ENCODE peak calls at places on chromosomes 6 and 20, in eight cellular contexts. J is endodermal cell, E is vagina, N is GM23338, P is sigmoid colon, W is body of pancreas, Q is PC-3, M is psoas muscle. C is an unnamed sample.
A peak's percentile ranks its signal among the peaks of the same experiment; 100 is the strongest.

GRCh38 chr6:107637914-107638313 is 148.0 kb downstream of the SOBP start:
- DNase-seq in J (no peak), E (no peak), N (no peak), P (no peak), W (no peak), Q (no peak), M (no peak), C (no peak)

GRCh38 chr6:139825935-139826374 is 451.5 kb upstream of the CITED2 start:
- DNase-seq in J (no peak), E (no peak), N (no peak), P (no peak), W (no peak), Q (no peak), M (no peak), C (no peak)

GRCh38 chr6:13990830-13991229 is 66.1 kb downstream of the RNF182 start:
- DNase-seq in J (no peak), E (no peak), N (no peak), P (no peak), W (no peak), Q (no peak), M (no peak), C (no peak)

GRCh38 chr20:63061051-63061531 is 54.3 kb upstream of the BHLHE23 start:
- DNase-seq in J (peak; percentile 30), E (no peak), N (no peak), P (peak; percentile 34), W (no peak), Q (no peak), M (no peak), C (no peak)

GRCh38 chr6:43763812-43764522 is 6.0 kb upstream of the VEGFA start:
- DNase-seq in J (no peak), E (no peak), N (no peak), P (peak; percentile 22), W (no peak), Q (no peak), M (no peak), C (no peak)

GRCh38 chr6:155447949-155448348 is 7.7 kb downstream of the NOX3 start:
- DNase-seq in J (no peak), E (no peak), N (no peak), P (no peak), W (no peak), Q (no peak), M (no peak), C (no peak)

GRCh38 chr6:87281426-87281825 is 41.0 kb upstream of the SMIM8 start:
- DNase-seq in J (no peak), E (no peak), N (peak; percentile 13), P (no peak), W (no peak), Q (no peak), M (no peak), C (no peak)

GRCh38 chr6:144012534-144012933 is 4.5 kb upstream of the PLAGL1 start:
- DNase-seq in J (no peak), E (no peak), N (no peak), P (no peak), W (no peak), Q (peak; percentile 58), M (no peak), C (no peak)

GRCh38 chr6:158649289-158650143 is at the start of gene SYTL3:
- DNase-seq in J (peak; percentile 31), E (no peak), N (no peak), P (peak; percentile 70), W (peak; percentile 75), Q (no peak), M (no peak), C (peak; percentile 55)

DNA sequence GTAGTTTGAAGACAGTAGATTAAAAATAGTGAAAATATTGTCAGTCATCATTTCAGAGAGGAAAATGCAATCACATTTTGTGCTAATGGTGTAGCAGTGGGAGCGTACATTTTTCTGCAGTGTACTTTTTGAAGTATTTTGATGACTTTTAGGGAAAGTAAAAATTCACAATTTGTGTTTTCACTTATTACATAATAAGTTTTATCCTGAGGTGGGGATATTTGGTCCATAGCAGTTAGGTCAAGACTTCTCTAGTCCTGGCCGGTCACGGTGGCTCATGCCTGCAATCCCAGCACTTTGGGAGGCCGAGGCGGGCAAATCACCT is 122.3 kb downstream of the SASH1 start:
- DNase-seq in J (no peak), E (no peak), N (no peak), P (no peak), W (no peak), Q (no peak), M (no peak), C (no peak)
- H3K27ac ChIP-seq in J (no peak overlapping the region), E (peak overlapping the region; percentile 65), N (no peak overlapping the region), P (no peak overlapping the region), W (no peak overlapping the region), Q (no peak overlapping the region), M (no peak overlapping the region), C (no peak overlapping the region)

DNA sequence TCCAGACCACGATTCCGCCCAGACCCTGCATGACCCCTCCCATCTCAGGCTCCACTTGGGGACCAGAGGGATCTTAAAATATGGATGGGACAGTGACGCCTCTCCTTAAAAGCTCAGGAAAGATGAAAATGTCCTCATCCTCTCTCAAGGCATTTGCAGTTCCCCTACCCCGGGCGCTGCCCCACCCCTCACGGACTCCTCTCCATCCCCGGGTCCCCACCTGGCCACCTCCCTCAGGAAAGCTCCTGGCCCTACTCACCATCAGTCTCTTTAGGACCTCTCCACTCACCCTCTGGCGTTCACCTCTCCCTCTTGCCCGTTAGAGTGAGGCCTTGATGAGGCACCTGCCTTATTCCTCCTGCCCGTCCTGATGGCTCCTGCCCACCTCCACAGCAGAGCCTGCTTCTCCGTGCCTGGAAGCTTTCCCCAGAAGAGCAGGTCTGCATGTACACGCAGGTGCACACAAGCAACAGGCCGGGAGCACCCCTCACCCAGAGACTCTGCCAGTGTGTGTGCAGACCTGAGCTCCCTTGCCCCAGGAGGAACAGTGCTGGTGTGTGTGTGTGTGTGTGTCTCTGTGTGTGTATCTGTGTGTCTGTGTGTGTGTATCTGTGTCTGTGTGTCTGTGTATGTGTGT is 105.6 kb upstream of the NXT1 start:
- DNase-seq in J (no peak), E (peak; percentile 70), N (no peak), P (no peak), W (no peak), Q (no peak), M (no peak), C (no peak)
- H3K4me1 ChIP-seq in J (peaks cover 2% of the 10 kb centered on the region), E (peaks cover 7% of the 10 kb centered on the region), N (no peaks in the 10 kb centered on the region), P (no peaks in the 10 kb centered on the region), W (no peaks in the 10 kb centered on the region), Q (no peaks in the 10 kb centered on the region), M (peaks cover 5% of the 10 kb centered on the region), C (no peaks in the 10 kb centered on the region)

GRCh38 chr20:50569864-50570836 is 60.0 kb downstream of the PTPN1 start:
- DNase-seq in J (peak; percentile 78), E (no peak), N (peak; percentile 72), P (no peak), W (no peak), Q (peak; percentile 40), M (no peak), C (no peak)
- TF ChIP-seq CTCF in J (peak; percentile 74), E (no peak), N (peak; percentile 65), P (no peak), W (no peak), Q (peak; percentile 61), M (no peak), C (no peak)

GRCh38 chr20:58129736-58130135 is 98.7 kb downstream of the ANKRD60 start:
- DNase-seq in J (no peak), E (no peak), N (no peak), P (no peak), W (no peak), Q (no peak), M (no peak), C (no peak)
- H3K27ac ChIP-seq in J (peak overlapping the region; percentile 60), E (no peak overlapping the region), N (no peak overlapping the region), P (peak overlapping the region; percentile 44), W (no peak overlapping the region), Q (no peak overlapping the region), M (no peak overlapping the region), C (no peak overlapping the region)

DNA sequence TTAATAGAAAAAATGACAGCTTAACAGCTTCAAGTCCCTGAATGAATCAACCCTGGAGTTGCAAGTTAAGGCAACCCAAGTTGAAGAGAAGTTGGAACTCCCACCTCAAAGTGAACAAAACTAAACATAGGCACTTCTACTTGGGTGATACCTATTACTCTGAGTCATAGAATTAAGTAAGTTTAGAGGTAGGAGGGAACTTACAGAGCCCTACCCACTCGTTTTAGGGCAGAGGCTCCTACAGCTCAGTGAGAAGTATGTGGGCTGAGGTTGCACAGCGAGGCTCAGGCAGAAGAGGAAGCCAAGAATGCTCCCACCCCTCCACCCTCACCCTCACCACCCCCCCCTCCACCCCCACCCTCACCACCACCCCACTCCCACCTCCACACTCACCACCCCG is 42.2 kb downstream of the NFATC2 start:
- DNase-seq in J (peak; percentile 31), E (no peak), N (no peak), P (no peak), W (peak; percentile 22), Q (peak; percentile 44), M (no peak), C (no peak)
- H3K4me1 ChIP-seq in J (no peaks in the 10 kb centered on the region), E (peaks cover 18% of the 10 kb centered on the region), N (peaks cover 8% of the 10 kb centered on the region), P (peaks cover 9% of the 10 kb centered on the region), W (no peaks in the 10 kb centered on the region), Q (no peaks in the 10 kb centered on the region), M (peaks cover 9% of the 10 kb centered on the region), C (no peaks in the 10 kb centered on the region)

GRCh38 chr20:47784256-47784598 is 1.1 kb downstream of the SULF2 start:
- DNase-seq in J (no peak), E (no peak), N (no peak), P (no peak), W (no peak), Q (no peak), M (no peak), C (no peak)

GRCh38 chr20:47784599-47785320 is 521 bp downstream of the SULF2 start:
- DNase-seq in J (peak; percentile 77), E (no peak), N (peak; percentile 69), P (no peak), W (no peak), Q (peak; percentile 74), M (peak; percentile 36), C (peak; percentile 43)

GRCh38 chr20:47781631-47782030 is 3.6 kb downstream of the SULF2 start:
- DNase-seq in J (no peak), E (no peak), N (no peak), P (no peak), W (no peak), Q (no peak), M (no peak), C (no peak)

GRCh38 chr20:47782091-47782490 is 3.2 kb downstream of the SULF2 start:
- DNase-seq in J (no peak), E (no peak), N (no peak), P (no peak), W (no peak), Q (no peak), M (no peak), C (no peak)

GRCh38 chr20:47782920-47783552 is 2.2 kb downstream of the SULF2 start:
- DNase-seq in J (no peak), E (no peak), N (no peak), P (no peak), W (no peak), Q (no peak), M (no peak), C (no peak)
- TF ChIP-seq CTCF in J (peak; percentile 58), E (no peak), N (peak; percentile 30), P (no peak), W (no peak), Q (peak; percentile 34), M (no peak), C (no peak)